ENCODE peak calls at places on chromosomes 12 and 14, in nine cellular contexts. One of them, this sample, is unnamed.

GRCh38 chr14:45201908-45202307 is 51.1 kb downstream of the MIS18BP1 start:
- DNase-seq in adrenal gland: no peak
- DNase-seq in heart left ventricle: no peak
- DNase-seq in HepG2: peak; percentile 14
- DNase-seq in thyroid gland: no peak
- DNase-seq in HCT116: no peak
- DNase-seq in Peyer's patch: no peak
- DNase-seq in uterus: no peak
- DNase-seq in testis: peak; percentile 47
- DNase-seq in this sample: no peak

GRCh38 chr12:93741741-93742085 is 64.5 kb downstream of the CRADD start:
- DNase-seq in adrenal gland: no peak
- DNase-seq in heart left ventricle: peak; percentile 31
- DNase-seq in HepG2: peak; percentile 4
- DNase-seq in thyroid gland: peak; percentile 14
- DNase-seq in HCT116: no peak
- DNase-seq in Peyer's patch: no peak
- DNase-seq in uterus: peak; percentile 48
- DNase-seq in testis: peak; percentile 54
- DNase-seq in this sample: no peak

GRCh38 chr12:59040651-59041050 is 120.3 kb upstream of the LRIG3 start:
- DNase-seq in adrenal gland: no peak
- DNase-seq in heart left ventricle: no peak
- DNase-seq in HepG2: no peak
- DNase-seq in thyroid gland: no peak
- DNase-seq in HCT116: no peak
- DNase-seq in Peyer's patch: no peak
- DNase-seq in uterus: no peak
- DNase-seq in testis: no peak
- DNase-seq in this sample: no peak

GRCh38 chr12:81224626-81225025 is 146.7 kb downstream of the ACSS3 start:
- DNase-seq in adrenal gland: no peak
- DNase-seq in heart left ventricle: no peak
- DNase-seq in HepG2: no peak
- DNase-seq in thyroid gland: no peak
- DNase-seq in HCT116: no peak
- DNase-seq in Peyer's patch: no peak
- DNase-seq in uterus: no peak
- DNase-seq in testis: no peak
- DNase-seq in this sample: no peak

GRCh38 chr14:91272341-91273272 is 28.1 kb upstream of the GPR68 start:
- DNase-seq in adrenal gland: no peak
- DNase-seq in heart left ventricle: no peak
- DNase-seq in HepG2: no peak
- DNase-seq in thyroid gland: no peak
- DNase-seq in HCT116: no peak
- DNase-seq in Peyer's patch: no peak
- DNase-seq in uterus: no peak
- DNase-seq in testis: no peak
- DNase-seq in this sample: no peak

GRCh38 chr12:11553871-11554533 is 95.5 kb upstream of the ETV6 start:
- DNase-seq in adrenal gland: peak; percentile 41
- DNase-seq in heart left ventricle: no peak
- DNase-seq in HepG2: peak; percentile 34
- DNase-seq in thyroid gland: peak; percentile 59
- DNase-seq in HCT116: peak; percentile 56
- DNase-seq in Peyer's patch: peak; percentile 46
- DNase-seq in uterus: peak; percentile 37
- DNase-seq in testis: peak; percentile 66
- DNase-seq in this sample: no peak

GRCh38 chr12:114096461-114096860 is 130.3 kb upstream of the RBM19 start:
- DNase-seq in adrenal gland: no peak
- DNase-seq in heart left ventricle: no peak
- DNase-seq in HepG2: no peak
- DNase-seq in thyroid gland: no peak
- DNase-seq in HCT116: no peak
- DNase-seq in Peyer's patch: no peak
- DNase-seq in uterus: no peak
- DNase-seq in testis: no peak
- DNase-seq in this sample: no peak

GRCh38 chr14:56202256-56202655 is 84.0 kb downstream of the PELI2 start:
- DNase-seq in adrenal gland: no peak
- DNase-seq in heart left ventricle: no peak
- DNase-seq in HepG2: no peak
- DNase-seq in thyroid gland: no peak
- DNase-seq in HCT116: no peak
- DNase-seq in Peyer's patch: no peak
- DNase-seq in uterus: no peak
- DNase-seq in testis: no peak
- DNase-seq in this sample: no peak

GRCh38 chr12:447132-447531 is 12.6 kb upstream of the B4GALNT3 start:
- DNase-seq in adrenal gland: no peak
- DNase-seq in heart left ventricle: no peak
- DNase-seq in HepG2: no peak
- DNase-seq in thyroid gland: no peak
- DNase-seq in HCT116: no peak
- DNase-seq in Peyer's patch: no peak
- DNase-seq in uterus: no peak
- DNase-seq in testis: no peak
- DNase-seq in this sample: no peak

GRCh38 chr12:54134395-54134794 is 54.4 kb downstream of the SMUG1 start:
- DNase-seq in adrenal gland: no peak
- DNase-seq in heart left ventricle: no peak
- DNase-seq in HepG2: no peak
- DNase-seq in thyroid gland: no peak
- DNase-seq in HCT116: no peak
- DNase-seq in Peyer's patch: no peak
- DNase-seq in uterus: no peak
- DNase-seq in testis: no peak
- DNase-seq in this sample: no peak

GRCh38 chr12:8033153-8034044 is 883 bp downstream of the FOXJ2 start:
- DNase-seq in adrenal gland: peak; percentile 30
- DNase-seq in heart left ventricle: peak; percentile 71
- DNase-seq in HepG2: no peak
- DNase-seq in thyroid gland: peak; percentile 73
- DNase-seq in HCT116: no peak
- DNase-seq in Peyer's patch: peak; percentile 72
- DNase-seq in uterus: peak; percentile 81
- DNase-seq in testis: peak; percentile 91
- DNase-seq in this sample: peak; percentile 79

GRCh38 chr14:23929131-23929530 is 24.4 kb upstream of the DHRS4 start:
- DNase-seq in adrenal gland: no peak
- DNase-seq in heart left ventricle: no peak
- DNase-seq in HepG2: no peak
- DNase-seq in thyroid gland: no peak
- DNase-seq in HCT116: no peak
- DNase-seq in Peyer's patch: no peak
- DNase-seq in uterus: no peak
- DNase-seq in testis: no peak
- DNase-seq in this sample: no peak

GRCh38 chr14:23929822-23930294 is 23.7 kb upstream of the DHRS4 start:
- DNase-seq in adrenal gland: peak; percentile 79
- DNase-seq in heart left ventricle: peak; percentile 76
- DNase-seq in HepG2: peak; percentile 87
- DNase-seq in thyroid gland: peak; percentile 81
- DNase-seq in HCT116: peak; percentile 59
- DNase-seq in Peyer's patch: peak; percentile 79
- DNase-seq in uterus: peak; percentile 79
- DNase-seq in testis: peak; percentile 94
- DNase-seq in this sample: peak; percentile 84

GRCh38 chr14:23931705-23932314 is 21.8 kb upstream of the DHRS4 start:
- DNase-seq in adrenal gland: no peak
- DNase-seq in heart left ventricle: no peak
- DNase-seq in HepG2: no peak
- DNase-seq in thyroid gland: no peak
- DNase-seq in HCT116: no peak
- DNase-seq in Peyer's patch: no peak
- DNase-seq in uterus: no peak
- DNase-seq in testis: no peak
- DNase-seq in this sample: no peak

GRCh38 chr14:23932639-23933038 is 20.9 kb upstream of the DHRS4 start:
- DNase-seq in adrenal gland: no peak
- DNase-seq in heart left ventricle: no peak
- DNase-seq in HepG2: no peak
- DNase-seq in thyroid gland: no peak
- DNase-seq in HCT116: no peak
- DNase-seq in Peyer's patch: no peak
- DNase-seq in uterus: no peak
- DNase-seq in testis: no peak
- DNase-seq in this sample: no peak

GRCh38 chr14:23930742-23931141 is 22.8 kb upstream of the DHRS4 start:
- DNase-seq in adrenal gland: no peak
- DNase-seq in heart left ventricle: no peak
- DNase-seq in HepG2: no peak
- DNase-seq in thyroid gland: no peak
- DNase-seq in HCT116: no peak
- DNase-seq in Peyer's patch: no peak
- DNase-seq in uterus: peak; percentile 49
- DNase-seq in testis: no peak
- DNase-seq in this sample: no peak
- TF ChIP-seq CTCF in adrenal gland: no peak
- TF ChIP-seq CTCF in heart left ventricle: no peak
- TF ChIP-seq CTCF in HepG2: no peak
- TF ChIP-seq CTCF in thyroid gland: no peak
- TF ChIP-seq CTCF in HCT116: no peak
- TF ChIP-seq CTCF in Peyer's patch: no peak
- TF ChIP-seq CTCF in uterus: no peak
- TF ChIP-seq CTCF in testis: no peak
- TF ChIP-seq CTCF in this sample: no peak

DNA sequence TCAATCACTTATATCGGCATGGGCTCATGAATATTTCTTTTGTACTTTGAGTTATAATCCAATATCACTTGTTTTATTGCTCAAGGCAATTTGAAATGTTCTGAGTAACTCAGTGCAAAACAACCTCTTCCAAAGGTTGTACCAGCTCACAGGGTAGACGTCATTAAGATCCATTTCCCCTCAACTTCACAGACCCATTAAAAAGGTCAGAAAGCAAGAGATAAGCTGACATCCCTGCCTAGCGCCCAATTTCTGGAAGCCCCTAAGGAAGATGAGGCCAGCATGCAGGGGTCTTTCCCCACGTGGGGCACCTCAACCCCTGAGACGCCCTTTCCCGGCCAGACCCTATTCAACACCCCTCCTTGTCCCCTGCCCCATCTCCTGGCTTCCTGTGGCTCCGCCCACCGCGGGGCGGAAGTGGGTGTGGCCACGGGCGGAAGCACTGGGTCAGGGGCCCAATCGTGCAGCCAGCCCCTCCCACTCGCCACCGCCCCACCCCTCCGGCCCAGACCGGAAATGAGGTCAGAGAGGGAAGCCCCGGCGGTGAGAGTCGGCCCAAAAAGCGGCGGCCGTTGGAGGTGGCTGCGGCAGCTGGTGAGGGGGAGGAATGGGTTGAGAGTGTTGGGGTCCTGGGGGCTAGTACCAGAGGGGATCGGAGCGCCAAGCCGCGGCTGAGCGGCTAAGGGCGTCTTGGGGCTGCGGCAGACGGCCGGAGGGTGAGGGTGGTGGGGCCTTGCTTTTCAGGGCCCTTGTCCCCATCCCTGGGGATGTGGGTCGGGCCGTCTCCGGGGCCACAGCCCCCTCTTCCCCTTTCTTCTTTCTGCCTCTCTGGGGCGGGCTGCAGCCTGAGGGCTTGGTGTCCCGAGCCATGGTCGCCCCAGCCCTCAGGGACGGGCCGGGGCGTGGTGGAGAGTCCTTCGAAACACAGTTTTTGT is at the start of gene GPATCH2L:
- DNase-seq in adrenal gland: peak; percentile 91
- DNase-seq in heart left ventricle: peak; percentile 95
- DNase-seq in HepG2: peak; percentile 76
- DNase-seq in thyroid gland: peak; percentile 95
- DNase-seq in HCT116: peak; percentile 66
- DNase-seq in Peyer's patch: peak; percentile 94
- DNase-seq in uterus: peak; percentile 93
- DNase-seq in testis: peak; percentile 96
- DNase-seq in this sample: peak; percentile 98
- TF ChIP-seq POLR2A in adrenal gland: peak; percentile 66
- TF ChIP-seq POLR2A in heart left ventricle: no peak
- TF ChIP-seq POLR2A in HepG2: peak; percentile 74
- TF ChIP-seq POLR2A in thyroid gland: no peak
- TF ChIP-seq POLR2A in HCT116: no peak
- TF ChIP-seq POLR2A in Peyer's patch: peak; percentile 84
- TF ChIP-seq POLR2A in uterus: peak; percentile 45
- TF ChIP-seq POLR2A in testis: peak; percentile 27
- TF ChIP-seq POLR2A in this sample: peak; percentile 57

GRCh38 chr12:3377056-3377455 is 113.9 kb upstream of the PRMT8 start:
- DNase-seq in adrenal gland: no peak
- DNase-seq in heart left ventricle: no peak
- DNase-seq in HepG2: no peak
- DNase-seq in thyroid gland: no peak
- DNase-seq in HCT116: no peak
- DNase-seq in Peyer's patch: no peak
- DNase-seq in uterus: no peak
- DNase-seq in testis: no peak
- DNase-seq in this sample: no peak
- H3K4me3 ChIP-seq in adrenal gland: no peak overlapping the region
- H3K4me3 ChIP-seq in heart left ventricle: no peak overlapping the region
- H3K4me3 ChIP-seq in HepG2: no peak overlapping the region
- H3K4me3 ChIP-seq in thyroid gland: no peak overlapping the region
- H3K4me3 ChIP-seq in HCT116: no peak overlapping the region
- H3K4me3 ChIP-seq in Peyer's patch: no peak overlapping the region
- H3K4me3 ChIP-seq in uterus: no peak overlapping the region
- H3K4me3 ChIP-seq in testis: no peak overlapping the region
- H3K4me3 ChIP-seq in this sample: no peak overlapping the region

GRCh38 chr14:87002831-87003230 is 990.2 kb downstream of the GALC start:
- DNase-seq in adrenal gland: no peak
- DNase-seq in heart left ventricle: no peak
- DNase-seq in HepG2: no peak
- DNase-seq in thyroid gland: no peak
- DNase-seq in HCT116: no peak
- DNase-seq in Peyer's patch: no peak
- DNase-seq in uterus: no peak
- DNase-seq in testis: no peak
- DNase-seq in this sample: no peak
- TF ChIP-seq CTCF in adrenal gland: no peak
- TF ChIP-seq CTCF in heart left ventricle: no peak
- TF ChIP-seq CTCF in HepG2: no peak
- TF ChIP-seq CTCF in thyroid gland: no peak
- TF ChIP-seq CTCF in HCT116: no peak
- TF ChIP-seq CTCF in Peyer's patch: no peak
- TF ChIP-seq CTCF in uterus: no peak
- TF ChIP-seq CTCF in testis: no peak
- TF ChIP-seq CTCF in this sample: no peak

This sample was measured in spleen.